ENCODE peak calls at places on chromosomes 6 and 20, in eight cellular contexts. C, B, I, M, G, T, V and A are unnamed samples. For H3K9me3, the result is how much of the 10 kb centered on the place peaks cover.

GRCh38 chr6:138371452-138371711 is 6.3 kb upstream of the SMIM28 start:
- DNase-seq in C (no peak), B (no peak), I (no peak), M (no peak), G (no peak), T (no peak), V (no peak), A (no peak)

GRCh38 chr6:67663105-67663895 is 971.8 kb upstream of the ADGRB3 start:
- DNase-seq in C (no peak), B (no peak), I (no peak), M (no peak), G (no peak), T (no peak), V (no peak), A (no peak)

GRCh38 chr6:138087549-138087948 is 19.7 kb downstream of the PERP start:
- DNase-seq in C (no peak), B (no peak), I (no peak), M (no peak), G (no peak), T (peak), V (no peak), A (no peak)

GRCh38 chr6:33235221-33235634 is 26.9 kb downstream of the RING1 start:
- DNase-seq in C (no peak), B (no peak), I (no peak), M (no peak), G (no peak), T (no peak), V (no peak), A (no peak)

GRCh38 chr6:108591040-108591816 is 30.5 kb downstream of the FOXO3 start:
- DNase-seq in C (no peak), B (no peak), I (no peak), M (no peak), G (no peak), T (no peak), V (no peak), A (no peak)

GRCh38 chr6:134267917-134268361 is 50.0 kb downstream of the SGK1 start:
- DNase-seq in C (peak), B (peak), I (peak), M (no peak), G (no peak), T (no peak), V (no peak), A (no peak)

GRCh38 chr20:45183084-45183483 is 8.4 kb downstream of the PI3 start:
- DNase-seq in C (no peak), B (no peak), I (no peak), M (no peak), G (no peak), T (no peak), V (no peak), A (no peak)

GRCh38 chr6:131960371-131961133 is 9.4 kb upstream of the CCN2 start:
- DNase-seq in C (no peak), B (no peak), I (no peak), M (no peak), G (no peak), T (no peak), V (no peak), A (no peak)

GRCh38 chr6:15483060-15483459 is 179.8 kb downstream of the DTNBP1 start:
- DNase-seq in C (no peak), B (no peak), I (no peak), M (no peak), G (no peak), T (no peak), V (no peak), A (no peak)
- H3K9me3 ChIP-seq in C (under half), B (under half), I (under half), M (under half), G (under half), T (under half), V (under half), A (under half)

GRCh38 chr6:47202638-47203037 is 107.1 kb downstream of the TNFRSF21 start:
- DNase-seq in C (no peak), B (no peak), I (no peak), M (no peak), G (no peak), T (no peak), V (no peak), A (no peak)

GRCh38 chr6:47206626-47207025 is 103.1 kb downstream of the TNFRSF21 start:
- DNase-seq in C (no peak), B (no peak), I (no peak), M (no peak), G (no peak), T (no peak), V (no peak), A (no peak)

GRCh38 chr6:47203266-47203967 is 106.3 kb downstream of the TNFRSF21 start:
- DNase-seq in C (no peak), B (no peak), I (no peak), M (no peak), G (no peak), T (no peak), V (no peak), A (no peak)

GRCh38 chr6:47207261-47207660 is 102.4 kb downstream of the TNFRSF21 start:
- DNase-seq in C (no peak), B (no peak), I (no peak), M (no peak), G (no peak), T (no peak), V (no peak), A (no peak)

DNA sequence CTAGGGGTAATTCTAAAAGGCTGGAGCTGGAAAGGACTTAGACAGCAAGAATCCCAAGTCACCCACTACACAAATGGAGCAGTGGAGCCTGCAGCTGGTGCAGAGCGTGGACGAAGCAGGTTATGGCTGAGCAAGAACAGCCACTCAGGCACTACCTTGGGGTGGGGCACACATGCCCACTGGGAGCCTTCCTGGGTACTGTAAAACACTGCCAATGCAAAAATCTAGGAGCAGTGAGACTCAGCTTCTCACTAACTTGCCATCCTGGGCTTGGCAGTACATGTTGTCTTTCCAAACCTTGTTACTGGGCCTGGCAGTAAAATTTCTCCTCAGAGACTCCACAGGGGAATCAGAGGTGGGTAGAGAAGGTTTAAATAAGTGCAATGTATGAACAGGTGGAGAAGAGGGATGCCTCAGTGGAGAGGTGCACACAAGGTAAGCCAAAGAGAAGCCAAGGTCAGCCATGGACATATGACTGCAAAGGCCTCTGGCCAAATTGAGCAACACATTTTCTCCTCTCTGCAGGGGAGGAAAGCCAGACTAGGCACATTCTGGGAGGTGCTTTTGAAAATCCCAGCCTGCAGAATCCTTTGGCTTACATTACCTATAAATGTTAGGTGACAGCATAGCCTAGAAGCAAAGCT is 105.6 kb downstream of the TNFRSF21 start:
- DNase-seq in C (no peak), B (no peak), I (no peak), M (no peak), G (no peak), T (no peak), V (no peak), A (no peak)
- H3K9me3 ChIP-seq in C (under half), B (under half), I (under half), M (under half), G (under half), T (under half), V (under half), A (under half)

DNA sequence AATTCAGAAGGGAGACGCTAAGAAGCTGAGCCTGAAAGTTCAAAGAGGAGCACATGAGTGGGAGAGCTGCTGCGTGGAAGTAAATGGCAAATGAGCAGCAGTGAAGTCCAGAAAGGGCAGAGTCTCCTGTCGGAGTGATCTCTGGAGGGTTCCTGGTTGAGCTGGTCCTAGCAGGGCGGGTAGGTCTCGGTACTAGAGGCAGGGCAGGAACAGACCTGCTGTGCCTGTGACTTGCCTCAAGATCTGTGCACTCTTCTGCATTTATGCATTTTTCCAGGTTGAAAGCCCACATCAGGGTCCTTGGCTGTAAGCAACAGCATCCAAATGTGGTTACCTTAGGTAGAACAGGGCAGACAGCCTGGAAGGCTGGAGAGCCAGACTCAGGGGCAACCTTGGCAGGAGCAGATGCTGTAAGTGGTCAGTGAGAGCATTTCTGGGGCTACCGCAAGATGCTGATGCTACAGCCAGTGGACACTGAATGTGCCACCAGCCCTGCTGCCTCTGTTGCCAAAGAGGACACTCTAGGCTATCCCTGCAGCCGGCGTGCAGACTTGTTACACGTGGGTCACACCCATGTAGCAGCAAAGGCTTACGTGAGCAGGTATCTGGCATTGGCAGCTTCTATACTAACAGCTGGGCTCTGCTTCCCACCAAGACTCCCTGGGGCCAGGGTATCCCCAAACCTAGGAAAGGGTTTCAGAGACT is 8.4 kb downstream of the DUSP22 start:
- DNase-seq in C (no peak), B (no peak), I (no peak), M (no peak), G (no peak), T (no peak), V (peak), A (peak)
- H3K9me3 ChIP-seq in C (under half), B (under half), I (under half), M (half or more), G (under half), T (under half), V (under half), A (under half)

GRCh38 chr20:55974491-55975202 is 30.7 kb downstream of the CBLN4 start:
- DNase-seq in C (no peak), B (no peak), I (no peak), M (no peak), G (no peak), T (no peak), V (no peak), A (no peak)
- H3K9me3 ChIP-seq in C (under half), B (under half), I (under half), M (under half), G (under half), T (under half), V (under half), A (under half)